ENCODE peak calls at places on chromosomes 6 and 20, in four cellular contexts. K is GM23248, T is IMR-90, D is H7. O is an unnamed sample.

GRCh38 chr6:118709859-118710350 is 58.5 kb upstream of the CEP85L start:
- DNase-seq in K (peak; percentile 77), T (peak; percentile 86), D (no peak), O (peak; percentile 66)

GRCh38 chr6:106360410-106360988 is at the start of gene CRYBG1:
- DNase-seq in K (peak; percentile 44), T (no peak), D (peak; percentile 98), O (no peak)

GRCh38 chr20:49172413-49172812 is 15.7 kb downstream of the STAU1 start:
- DNase-seq in K (no peak), T (no peak), D (no peak), O (no peak)

GRCh38 chr6:25107218-25107617 is 171.5 kb upstream of the RIPOR2 start:
- DNase-seq in K (no peak), T (no peak), D (no peak), O (no peak)

GRCh38 chr6:10522929-10523573 is 1.9 kb downstream of the GCNT2 start:
- DNase-seq in K (no peak), T (no peak), D (peak; percentile 59), O (no peak)

GRCh38 chr20:38121741-38122140 is 43.3 kb downstream of the TGM2 start:
- DNase-seq in K (no peak), T (no peak), D (no peak), O (no peak)

GRCh38 chr20:62590301-62591121 is 51.8 kb upstream of the SLCO4A1 start:
- DNase-seq in K (peak; percentile 96), T (peak; percentile 51), D (no peak), O (peak; percentile 22)

GRCh38 chr20:43028470-43028869 is 161.2 kb downstream of the PTPRT start:
- DNase-seq in K (no peak), T (no peak), D (no peak), O (no peak)

GRCh38 chr6:3385660-3386151 is 71.1 kb downstream of the SLC22A23 start:
- DNase-seq in K (peak; percentile 51), T (no peak), D (no peak), O (no peak)

GRCh38 chr6:28537509-28538140 is 11.9 kb downstream of the GPX5 start:
- DNase-seq in K (peak; percentile 2), T (peak; percentile 4), D (no peak), O (no peak)

GRCh38 chr6:80438728-80439127 is 332.3 kb downstream of the BCKDHB start:
- DNase-seq in K (peak; percentile 95), T (peak; percentile 90), D (peak; percentile 3), O (peak; percentile 26)

GRCh38 chr6:133436652-133437051 is 195.5 kb downstream of the EYA4 start:
- DNase-seq in K (peak; percentile 4), T (peak; percentile 71), D (no peak), O (no peak)

GRCh38 chr6:41700577-41701347 is 34.6 kb downstream of the TFEB start:
- DNase-seq in K (no peak), T (no peak), D (peak; percentile 84), O (no peak)

GRCh38 chr6:122977180-122977579 is 18.9 kb upstream of the CLVS2 start:
- DNase-seq in K (no peak), T (no peak), D (no peak), O (no peak)

GRCh38 chr6:53593001-53593488 is 48.1 kb upstream of the GCLC start:
- DNase-seq in K (peak; percentile 88), T (peak; percentile 79), D (no peak), O (no peak)

GRCh38 chr6:155309150-155309549 is 5.1 kb downstream of the TFB1M start:
- DNase-seq in K (no peak), T (peak; percentile 23), D (no peak), O (no peak)

GRCh38 chr20:64189986-64190385 is 25.7 kb downstream of the MYT1 start:
- DNase-seq in K (no peak), T (no peak), D (no peak), O (no peak)

GRCh38 chr20:62332989-62333819 is 30.4 kb downstream of the ADRM1 start:
- DNase-seq in K (no peak), T (no peak), D (no peak), O (no peak)

GRCh38 chr6:121686611-121687023 is 251.2 kb downstream of the GJA1 start:
- DNase-seq in K (peak; percentile 70), T (no peak), D (no peak), O (no peak)

GRCh38 chr20:36642136-36642535 is 3.9 kb downstream of the SLA2 start:
- DNase-seq in K (no peak), T (no peak), D (no peak), O (no peak)

GRCh38 chr20:45833883-45834796 is 541 bp downstream of the SNX21 start:
- DNase-seq in K (peak; percentile 80), T (peak; percentile 49), D (peak; percentile 99), O (no peak)

GRCh38 chr20:34311118-34312023 is 8.2 kb upstream of the AHCY start:
- DNase-seq in K (peak; percentile 58), T (no peak), D (peak; percentile 84), O (no peak)

GRCh38 chr20:15708984-15709598 is 864.2 kb downstream of the KIF16B start:
- DNase-seq in K (peak; percentile 24), T (no peak), D (peak; percentile 69), O (no peak)

GRCh38 chr6:74070091-74070490 is 374.1 kb downstream of the CD109 start:
- DNase-seq in K (peak; percentile 56), T (peak; percentile 13), D (no peak), O (no peak)

GRCh38 chr6:28657756-28658465 is 132.2 kb downstream of the GPX5 start:
- DNase-seq in K (peak; percentile 78), T (peak; percentile 69), D (peak; percentile 66), O (no peak)

GRCh38 chr6:96116674-96117073 is 100.9 kb downstream of the FUT9 start:
- DNase-seq in K (no peak), T (no peak), D (no peak), O (no peak)

GRCh38 chr6:36720251-36721141 is 22.9 kb downstream of the RAB44 start:
- DNase-seq in K (no peak), T (no peak), D (no peak), O (no peak)

GRCh38 chr6:121630716-121631115 is 195.3 kb downstream of the GJA1 start:
- DNase-seq in K (no peak), T (no peak), D (no peak), O (no peak)

GRCh38 chr6:10411915-10412164 is 3.0 kb downstream of the TFAP2A start:
- DNase-seq in K (no peak), T (no peak), D (no peak), O (no peak)

GRCh38 chr6:110326609-110327008 is 31.5 kb downstream of the METTL24 start:
- DNase-seq in K (no peak), T (no peak), D (peak; percentile 43), O (no peak)
- H3K4me3 ChIP-seq in K (no peak overlapping the region), T (no peak overlapping the region), D (no peak overlapping the region), O (no peak overlapping the region)

DNA sequence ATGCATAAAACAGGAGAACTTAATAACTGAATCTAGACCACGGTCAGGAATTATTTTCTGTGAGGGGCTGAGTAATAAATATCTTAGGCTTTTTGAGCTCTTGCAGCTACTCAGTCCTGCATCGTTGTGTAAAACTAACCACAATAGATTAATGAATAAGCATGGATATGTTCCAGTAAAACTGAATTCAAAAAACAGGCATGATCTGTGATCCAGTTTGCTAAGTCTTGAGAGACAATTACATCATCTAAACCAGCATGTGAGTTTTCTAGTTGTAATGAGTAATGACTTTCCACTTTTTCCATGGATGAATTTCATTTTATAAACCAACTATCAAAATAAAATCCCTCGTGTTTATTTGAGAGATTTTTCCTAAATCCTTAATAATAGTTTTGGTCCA is 336.8 kb downstream of the RFPL4B start:
- DNase-seq in K (peak; percentile 94), T (peak; percentile 95), D (no peak), O (peak; percentile 71)
- H3K4me3 ChIP-seq in K (no peak overlapping the region), T (no peak overlapping the region), D (no peak overlapping the region), O (no peak overlapping the region)

GRCh38 chr20:10665791-10666190 is 8.0 kb downstream of the JAG1 start:
- DNase-seq in K (no peak), T (peak; percentile 30), D (no peak), O (no peak)
- H3K4me3 ChIP-seq in K (no peak overlapping the region), T (no peak overlapping the region), D (no peak overlapping the region), O (no peak overlapping the region)

GRCh38 chr20:50191065-50191565 is 485 bp downstream of the CEBPB start:
- DNase-seq in K (peak; percentile 79), T (no peak), D (no peak), O (no peak)

GRCh38 chr20:50188879-50189680 is 1.6 kb upstream of the CEBPB start:
- DNase-seq in K (no peak), T (no peak), D (peak; percentile 47), O (no peak)

GRCh38 chr20:50188287-50188688 is 2.3 kb upstream of the CEBPB start:
- DNase-seq in K (no peak), T (no peak), D (no peak), O (no peak)

GRCh38 chr20:50190251-50191064 is at the start of gene CEBPB:
- DNase-seq in K (peak; percentile 94), T (peak; percentile 88), D (peak; percentile 100), O (no peak)

GRCh38 chr20:50189681-50190250 is 864 bp upstream of the CEBPB start:
- DNase-seq in K (peak; percentile 40), T (no peak), D (peak; percentile 95), O (no peak)
- H3K4me3 ChIP-seq in K (no peak overlapping the region), T (no peak overlapping the region), D (peak overlapping the region; percentile 96), O (peak overlapping the region; percentile 84)

GRCh38 chr6:39375405-39375804 is 52.9 kb upstream of the KCNK16 start:
- DNase-seq in K (no peak), T (no peak), D (no peak), O (no peak)
- H3K4me3 ChIP-seq in K (no peak overlapping the region), T (no peak overlapping the region), D (no peak overlapping the region), O (no peak overlapping the region)

DNA sequence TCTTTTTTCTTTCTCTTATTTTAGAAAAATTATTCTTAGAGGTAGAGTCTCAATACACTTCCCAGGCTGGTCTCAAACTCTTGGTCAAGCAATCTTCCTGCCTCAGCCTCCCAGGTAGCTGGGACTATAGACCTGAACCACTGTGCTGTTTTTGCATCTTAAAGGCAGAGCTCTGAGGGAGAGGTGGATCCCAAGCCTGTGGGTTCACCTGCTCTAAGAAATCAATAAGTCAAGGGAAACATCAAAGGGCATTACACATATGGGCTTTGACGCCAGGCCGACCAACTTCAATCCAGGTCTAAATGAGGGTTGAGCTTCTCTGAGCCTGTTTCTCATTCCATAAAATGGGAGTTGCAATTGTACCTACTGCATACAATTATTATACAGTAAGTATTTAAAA is 223.9 kb downstream of the LY86 start:
- DNase-seq in K (no peak), T (no peak), D (no peak), O (no peak)
- H3K4me3 ChIP-seq in K (no peak overlapping the region), T (no peak overlapping the region), D (no peak overlapping the region), O (no peak overlapping the region)

GRCh38 chr6:117269649-117270120 is 4.3 kb downstream of the VGLL2 start:
- DNase-seq in K (no peak), T (no peak), D (no peak), O (no peak)
- H3K4me3 ChIP-seq in K (no peak overlapping the region), T (no peak overlapping the region), D (peak overlapping the region; percentile 43), O (no peak overlapping the region)

DNA sequence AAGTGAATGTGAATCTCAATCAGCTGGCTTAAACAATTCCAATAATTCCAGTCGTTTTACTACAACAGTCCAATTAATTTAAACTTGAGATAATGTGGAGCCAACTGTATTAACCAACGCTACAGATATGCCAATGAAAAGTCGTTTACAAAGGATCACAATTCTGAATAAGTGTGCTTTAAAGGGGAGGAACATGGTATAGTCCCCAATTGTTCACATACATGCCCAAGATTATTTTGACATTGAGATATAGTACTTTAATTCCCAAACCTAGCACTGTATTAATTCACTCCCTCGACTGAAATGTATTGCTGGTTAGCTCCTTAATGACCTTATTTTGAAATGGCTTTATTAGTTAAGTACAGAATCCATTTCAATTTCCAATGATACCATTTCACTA is 2.5 kb downstream of the AKIRIN2 start:
- DNase-seq in K (no peak), T (no peak), D (no peak), O (no peak)
- H3K4me3 ChIP-seq in K (peak overlapping the region; percentile 94), T (peak overlapping the region; percentile 59), D (peak overlapping the region; percentile 97), O (peak overlapping the region; percentile 95)